ENCODE peak calls at places on chromosome 15, in eight cellular contexts. One of them, this sample, is unnamed.

GRCh38 chr15:62850791-62851291 is 191.7 kb upstream of the TPM1 start:
- DNase-seq in tibial artery: no peak
- DNase-seq in stomach: no peak
- DNase-seq in astrocyte: peak
- DNase-seq in colonic mucosa: no peak
- DNase-seq in HCT116: no peak
- DNase-seq in dorsolateral prefrontal cortex: no peak
- DNase-seq in psoas muscle: no peak
- DNase-seq in this sample: no peak

GRCh38 chr15:44662478-44663409 is 718 bp downstream of the SPG11 start:
- DNase-seq in tibial artery: peak
- DNase-seq in stomach: peak
- DNase-seq in astrocyte: peak
- DNase-seq in colonic mucosa: peak
- DNase-seq in HCT116: peak
- DNase-seq in dorsolateral prefrontal cortex: peak
- DNase-seq in psoas muscle: peak
- DNase-seq in this sample: peak

GRCh38 chr15:59691194-59691805 is 2.2 kb upstream of the BNIP2 start:
- DNase-seq in tibial artery: no peak
- DNase-seq in stomach: peak
- DNase-seq in astrocyte: peak
- DNase-seq in colonic mucosa: peak
- DNase-seq in HCT116: peak
- DNase-seq in dorsolateral prefrontal cortex: no peak
- DNase-seq in psoas muscle: no peak
- DNase-seq in this sample: peak

GRCh38 chr15:37416103-37416502 is 315.8 kb upstream of the MEIS2 start:
- DNase-seq in tibial artery: no peak
- DNase-seq in stomach: no peak
- DNase-seq in astrocyte: no peak
- DNase-seq in colonic mucosa: no peak
- DNase-seq in HCT116: no peak
- DNase-seq in dorsolateral prefrontal cortex: no peak
- DNase-seq in psoas muscle: no peak
- DNase-seq in this sample: no peak

GRCh38 chr15:27967541-27967940 is 131.6 kb downstream of the OCA2 start:
- DNase-seq in tibial artery: no peak
- DNase-seq in stomach: no peak
- DNase-seq in astrocyte: no peak
- DNase-seq in colonic mucosa: no peak
- DNase-seq in HCT116: no peak
- DNase-seq in dorsolateral prefrontal cortex: no peak
- DNase-seq in psoas muscle: no peak
- DNase-seq in this sample: no peak

GRCh38 chr15:68430471-68431036 is 1.4 kb downstream of the ITGA11 start:
- DNase-seq in tibial artery: peak
- DNase-seq in stomach: no peak
- DNase-seq in astrocyte: no peak
- DNase-seq in colonic mucosa: peak
- DNase-seq in HCT116: no peak
- DNase-seq in dorsolateral prefrontal cortex: no peak
- DNase-seq in psoas muscle: no peak
- DNase-seq in this sample: no peak

GRCh38 chr15:92839696-92840095 is 60.4 kb upstream of the CHD2 start:
- DNase-seq in tibial artery: no peak
- DNase-seq in stomach: no peak
- DNase-seq in astrocyte: no peak
- DNase-seq in colonic mucosa: no peak
- DNase-seq in HCT116: no peak
- DNase-seq in dorsolateral prefrontal cortex: no peak
- DNase-seq in psoas muscle: no peak
- DNase-seq in this sample: no peak

GRCh38 chr15:39474657-39475056 is 106.2 kb upstream of the THBS1 start:
- DNase-seq in tibial artery: no peak
- DNase-seq in stomach: no peak
- DNase-seq in astrocyte: no peak
- DNase-seq in colonic mucosa: no peak
- DNase-seq in HCT116: no peak
- DNase-seq in dorsolateral prefrontal cortex: no peak
- DNase-seq in psoas muscle: no peak
- DNase-seq in this sample: no peak

GRCh38 chr15:59739557-59740186 is 50.6 kb upstream of the BNIP2 start:
- DNase-seq in tibial artery: no peak
- DNase-seq in stomach: no peak
- DNase-seq in astrocyte: no peak
- DNase-seq in colonic mucosa: no peak
- DNase-seq in HCT116: no peak
- DNase-seq in dorsolateral prefrontal cortex: no peak
- DNase-seq in psoas muscle: no peak
- DNase-seq in this sample: no peak

GRCh38 chr15:98069256-98069655 is 108.8 kb downstream of the ARRDC4 start:
- DNase-seq in tibial artery: no peak
- DNase-seq in stomach: no peak
- DNase-seq in astrocyte: no peak
- DNase-seq in colonic mucosa: no peak
- DNase-seq in HCT116: no peak
- DNase-seq in dorsolateral prefrontal cortex: no peak
- DNase-seq in psoas muscle: no peak
- DNase-seq in this sample: no peak

GRCh38 chr15:43939070-43939469 is 112.3 kb downstream of the WDR76 start:
- DNase-seq in tibial artery: no peak
- DNase-seq in stomach: no peak
- DNase-seq in astrocyte: no peak
- DNase-seq in colonic mucosa: peak
- DNase-seq in HCT116: peak
- DNase-seq in dorsolateral prefrontal cortex: no peak
- DNase-seq in psoas muscle: no peak
- DNase-seq in this sample: no peak

GRCh38 chr15:71313806-71314205 is 198.5 kb downstream of the THSD4 start:
- DNase-seq in tibial artery: no peak
- DNase-seq in stomach: no peak
- DNase-seq in astrocyte: peak
- DNase-seq in colonic mucosa: no peak
- DNase-seq in HCT116: no peak
- DNase-seq in dorsolateral prefrontal cortex: no peak
- DNase-seq in psoas muscle: no peak
- DNase-seq in this sample: no peak

GRCh38 chr15:34047893-34048775 is 9.1 kb upstream of the AVEN start:
- DNase-seq in tibial artery: no peak
- DNase-seq in stomach: no peak
- DNase-seq in astrocyte: peak
- DNase-seq in colonic mucosa: no peak
- DNase-seq in HCT116: no peak
- DNase-seq in dorsolateral prefrontal cortex: no peak
- DNase-seq in psoas muscle: no peak
- DNase-seq in this sample: no peak

GRCh38 chr15:62999178-62999577 is 43.4 kb upstream of the TPM1 start:
- DNase-seq in tibial artery: no peak
- DNase-seq in stomach: no peak
- DNase-seq in astrocyte: no peak
- DNase-seq in colonic mucosa: no peak
- DNase-seq in HCT116: no peak
- DNase-seq in dorsolateral prefrontal cortex: no peak
- DNase-seq in psoas muscle: no peak
- DNase-seq in this sample: no peak

GRCh38 chr15:69075467-69075866 is 61.0 kb downstream of the NOX5 start:
- DNase-seq in tibial artery: no peak
- DNase-seq in stomach: no peak
- DNase-seq in astrocyte: no peak
- DNase-seq in colonic mucosa: no peak
- DNase-seq in HCT116: no peak
- DNase-seq in dorsolateral prefrontal cortex: no peak
- DNase-seq in psoas muscle: no peak
- DNase-seq in this sample: no peak

GRCh38 chr15:99432271-99433025 is 133.3 kb upstream of the MEF2A start:
- DNase-seq in tibial artery: peak
- DNase-seq in stomach: no peak
- DNase-seq in astrocyte: no peak
- DNase-seq in colonic mucosa: no peak
- DNase-seq in HCT116: no peak
- DNase-seq in dorsolateral prefrontal cortex: peak
- DNase-seq in psoas muscle: no peak
- DNase-seq in this sample: no peak
- H3K27ac ChIP-seq in tibial artery: no peak
- H3K27ac ChIP-seq in stomach: no peak
- H3K27ac ChIP-seq in astrocyte: no peak
- H3K27ac ChIP-seq in colonic mucosa: no peak
- H3K27ac ChIP-seq in HCT116: peak
- H3K27ac ChIP-seq in dorsolateral prefrontal cortex: no peak
- H3K27ac ChIP-seq in psoas muscle: no peak
- H3K27ac ChIP-seq in this sample: no peak

GRCh38 chr15:70099167-70099965 is 1.6 kb upstream of the TLE3 start:
- DNase-seq in tibial artery: peak
- DNase-seq in stomach: peak
- DNase-seq in astrocyte: peak
- DNase-seq in colonic mucosa: peak
- DNase-seq in HCT116: peak
- DNase-seq in dorsolateral prefrontal cortex: peak
- DNase-seq in psoas muscle: peak
- DNase-seq in this sample: peak

GRCh38 chr15:70101459-70102113 is 3.9 kb upstream of the TLE3 start:
- DNase-seq in tibial artery: no peak
- DNase-seq in stomach: peak
- DNase-seq in astrocyte: peak
- DNase-seq in colonic mucosa: peak
- DNase-seq in HCT116: peak
- DNase-seq in dorsolateral prefrontal cortex: no peak
- DNase-seq in psoas muscle: no peak
- DNase-seq in this sample: peak

GRCh38 chr15:70099966-70100494 is 2.3 kb upstream of the TLE3 start:
- DNase-seq in tibial artery: no peak
- DNase-seq in stomach: no peak
- DNase-seq in astrocyte: no peak
- DNase-seq in colonic mucosa: no peak
- DNase-seq in HCT116: peak
- DNase-seq in dorsolateral prefrontal cortex: no peak
- DNase-seq in psoas muscle: no peak
- DNase-seq in this sample: no peak

GRCh38 chr15:70098461-70099166 is 897 bp upstream of the TLE3 start:
- DNase-seq in tibial artery: peak
- DNase-seq in stomach: peak
- DNase-seq in astrocyte: no peak
- DNase-seq in colonic mucosa: peak
- DNase-seq in HCT116: peak
- DNase-seq in dorsolateral prefrontal cortex: no peak
- DNase-seq in psoas muscle: peak
- DNase-seq in this sample: no peak

GRCh38 chr15:70100495-70101331 is 3.0 kb upstream of the TLE3 start:
- DNase-seq in tibial artery: peak
- DNase-seq in stomach: peak
- DNase-seq in astrocyte: peak
- DNase-seq in colonic mucosa: peak
- DNase-seq in HCT116: peak
- DNase-seq in dorsolateral prefrontal cortex: no peak
- DNase-seq in psoas muscle: peak
- DNase-seq in this sample: no peak
- TF ChIP-seq CTCF in tibial artery: peak
- TF ChIP-seq CTCF in stomach: peak
- TF ChIP-seq CTCF in astrocyte: no peak
- TF ChIP-seq CTCF in colonic mucosa: no peak
- TF ChIP-seq CTCF in HCT116: no peak
- TF ChIP-seq CTCF in dorsolateral prefrontal cortex: peak
- TF ChIP-seq CTCF in psoas muscle: peak
- TF ChIP-seq CTCF in this sample: peak

GRCh38 chr15:50164458-50164857 is 17.5 kb upstream of the SLC27A2 start:
- DNase-seq in tibial artery: no peak
- DNase-seq in stomach: no peak
- DNase-seq in astrocyte: no peak
- DNase-seq in colonic mucosa: no peak
- DNase-seq in HCT116: no peak
- DNase-seq in dorsolateral prefrontal cortex: no peak
- DNase-seq in psoas muscle: no peak
- DNase-seq in this sample: no peak

GRCh38 chr15:50167112-50167511 is 14.9 kb upstream of the SLC27A2 start:
- DNase-seq in tibial artery: no peak
- DNase-seq in stomach: no peak
- DNase-seq in astrocyte: no peak
- DNase-seq in colonic mucosa: no peak
- DNase-seq in HCT116: no peak
- DNase-seq in dorsolateral prefrontal cortex: no peak
- DNase-seq in psoas muscle: no peak
- DNase-seq in this sample: no peak

GRCh38 chr15:50162988-50163718 is 18.8 kb upstream of the SLC27A2 start:
- DNase-seq in tibial artery: no peak
- DNase-seq in stomach: no peak
- DNase-seq in astrocyte: peak
- DNase-seq in colonic mucosa: no peak
- DNase-seq in HCT116: peak
- DNase-seq in dorsolateral prefrontal cortex: no peak
- DNase-seq in psoas muscle: no peak
- DNase-seq in this sample: no peak

GRCh38 chr15:50166216-50166615 is 15.8 kb upstream of the SLC27A2 start:
- DNase-seq in tibial artery: no peak
- DNase-seq in stomach: no peak
- DNase-seq in astrocyte: peak
- DNase-seq in colonic mucosa: no peak
- DNase-seq in HCT116: no peak
- DNase-seq in dorsolateral prefrontal cortex: no peak
- DNase-seq in psoas muscle: no peak
- DNase-seq in this sample: no peak

GRCh38 chr15:50163719-50164410 is 18.1 kb upstream of the SLC27A2 start:
- DNase-seq in tibial artery: no peak
- DNase-seq in stomach: no peak
- DNase-seq in astrocyte: peak
- DNase-seq in colonic mucosa: no peak
- DNase-seq in HCT116: no peak
- DNase-seq in dorsolateral prefrontal cortex: no peak
- DNase-seq in psoas muscle: no peak
- DNase-seq in this sample: no peak
- H3K27ac ChIP-seq in tibial artery: no peak
- H3K27ac ChIP-seq in stomach: no peak
- H3K27ac ChIP-seq in astrocyte: no peak
- H3K27ac ChIP-seq in colonic mucosa: no peak
- H3K27ac ChIP-seq in HCT116: peak
- H3K27ac ChIP-seq in dorsolateral prefrontal cortex: no peak
- H3K27ac ChIP-seq in psoas muscle: no peak
- H3K27ac ChIP-seq in this sample: no peak

DNA sequence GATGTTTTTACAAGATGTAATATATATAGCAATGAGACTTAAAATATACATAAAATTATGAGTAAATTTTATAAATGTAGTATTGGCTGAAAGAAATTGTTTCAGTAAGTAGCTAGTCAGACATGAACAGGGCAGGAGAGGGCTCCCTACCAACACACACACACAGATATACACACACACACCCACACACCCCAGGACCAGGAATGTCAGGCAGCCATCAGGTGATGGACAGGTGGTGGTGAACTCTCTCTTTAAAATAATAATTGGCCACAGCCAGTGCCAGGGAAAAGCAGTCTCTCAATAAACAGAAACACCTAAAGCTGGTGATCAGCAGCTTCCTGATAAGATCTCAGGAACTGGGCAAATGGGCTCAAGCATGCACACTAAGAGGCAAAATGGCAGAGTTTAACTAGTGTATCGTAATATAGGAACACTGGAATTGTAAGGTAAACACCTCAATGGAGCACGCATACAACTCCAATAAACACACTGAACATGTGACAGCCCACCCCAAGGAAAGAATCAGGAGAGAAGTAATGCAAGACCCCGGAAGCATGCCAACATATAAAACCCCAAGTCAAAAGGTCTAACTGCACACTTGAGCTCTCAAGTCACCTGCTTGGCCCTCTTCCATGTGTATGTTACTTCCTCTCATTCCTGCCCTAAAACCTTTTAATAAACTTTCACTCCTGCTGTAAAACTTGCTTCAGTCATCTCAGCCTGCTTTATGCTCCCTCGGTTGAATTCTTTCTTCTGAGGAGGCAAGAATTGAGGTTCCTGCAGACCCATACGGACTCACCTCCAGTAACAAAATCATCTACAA is 1034.1 kb upstream of the SEMA6D start:
- DNase-seq in tibial artery: no peak
- DNase-seq in stomach: no peak
- DNase-seq in astrocyte: no peak
- DNase-seq in colonic mucosa: peak
- DNase-seq in HCT116: no peak
- DNase-seq in dorsolateral prefrontal cortex: no peak
- DNase-seq in psoas muscle: no peak
- DNase-seq in this sample: no peak
- TF ChIP-seq CTCF in tibial artery: no peak
- TF ChIP-seq CTCF in stomach: no peak
- TF ChIP-seq CTCF in astrocyte: no peak
- TF ChIP-seq CTCF in colonic mucosa: no peak
- TF ChIP-seq CTCF in HCT116: no peak
- TF ChIP-seq CTCF in dorsolateral prefrontal cortex: no peak
- TF ChIP-seq CTCF in psoas muscle: no peak
- TF ChIP-seq CTCF in this sample: no peak